ENCODE peak calls at places on chromosomes 11 and 22, in six cellular contexts. G is mesothelial cell of epicardium, T is foreskin fibroblast, O is stomach, N is AG09319, Y is esophagus muscularis mucosa. H is an unnamed sample.

GRCh38 chr11:79610678-79611077 is 169.8 kb upstream of the TENM4 start:
- DNase-seq in G (no peak), T (no peak), O (no peak), N (no peak), Y (no peak), H (no peak)

GRCh38 chr11:63866211-63866610 is 27.3 kb downstream of the MARK2 start:
- DNase-seq in G (no peak), T (peak), O (peak), N (no peak), Y (no peak), H (no peak)

GRCh38 chr11:119100960-119101349 is 698 bp downstream of the DPAGT1 start:
- DNase-seq in G (no peak), T (no peak), O (no peak), N (no peak), Y (no peak), H (no peak)

GRCh38 chr11:118212131-118212725 is 12.6 kb downstream of the JAML start:
- DNase-seq in G (no peak), T (no peak), O (peak), N (no peak), Y (no peak), H (no peak)

GRCh38 chr11:73236879-73237278 is 18.8 kb downstream of the P2RY2 start:
- DNase-seq in G (no peak), T (no peak), O (peak), N (no peak), Y (no peak), H (no peak)

GRCh38 chr11:118889796-118890195 is 6.1 kb downstream of the CXCR5 start:
- DNase-seq in G (no peak), T (no peak), O (no peak), N (peak), Y (no peak), H (no peak)

GRCh38 chr22:31150615-31151014 is 9.4 kb upstream of the RNF185 start:
- DNase-seq in G (no peak), T (no peak), O (no peak), N (no peak), Y (no peak), H (no peak)

GRCh38 chr11:17547051-17547577 is at the start of gene OTOG:
- DNase-seq in G (no peak), T (no peak), O (no peak), N (no peak), Y (no peak), H (no peak)

GRCh38 chr22:19713228-19713627 is 1.1 kb upstream of the SEPTIN5 start:
- DNase-seq in G (no peak), T (no peak), O (no peak), N (no peak), Y (no peak), H (no peak)

GRCh38 chr22:46738642-46738960 is 549 bp upstream of the CERK start:
- DNase-seq in G (peak), T (no peak), O (no peak), N (no peak), Y (no peak), H (no peak)

GRCh38 chr11:9600651-9601040 is 27.2 kb downstream of the WEE1 start:
- DNase-seq in G (no peak), T (no peak), O (no peak), N (no peak), Y (peak), H (no peak)

GRCh38 chr11:96219981-96220623 is 122.9 kb downstream of the MAML2 start:
- DNase-seq in G (no peak), T (peak), O (no peak), N (no peak), Y (no peak), H (no peak)

GRCh38 chr11:12109591-12110196 is 696 bp upstream of the MICAL2 start:
- DNase-seq in G (no peak), T (no peak), O (no peak), N (no peak), Y (no peak), H (no peak)

GRCh38 chr11:129066229-129066628 is 123.6 kb upstream of the TP53AIP1 start:
- DNase-seq in G (no peak), T (no peak), O (no peak), N (no peak), Y (no peak), H (no peak)

GRCh38 chr11:45149483-45150056 is 3.1 kb downstream of the PRDM11 start:
- DNase-seq in G (no peak), T (no peak), O (no peak), N (no peak), Y (no peak), H (no peak)

GRCh38 chr11:71371674-71372069 is 76.5 kb downstream of the DHCR7 start:
- DNase-seq in G (no peak), T (no peak), O (no peak), N (no peak), Y (no peak), H (no peak)
- TF ChIP-seq CTCF in G (no peak), T (no peak), O (no peak), N (no peak), Y (no peak), H (no peak)

GRCh38 chr11:65944767-65945166 is 513 bp upstream of the TSGA10IP start:
- DNase-seq in G (no peak), T (no peak), O (no peak), N (no peak), Y (no peak), H (no peak)
- TF ChIP-seq CTCF in G (no peak), T (no peak), O (no peak), N (no peak), Y (no peak), H (no peak)

GRCh38 chr22:38849816-38850215 is 6.0 kb upstream of the NPTXR start:
- DNase-seq in G (no peak), T (no peak), O (no peak), N (no peak), Y (no peak), H (no peak)

GRCh38 chr22:38852522-38852921 is 8.7 kb upstream of the NPTXR start:
- DNase-seq in G (no peak), T (no peak), O (no peak), N (no peak), Y (no peak), H (no peak)

GRCh38 chr22:38850399-38850798 is 6.6 kb upstream of the NPTXR start:
- DNase-seq in G (no peak), T (no peak), O (no peak), N (no peak), Y (no peak), H (no peak)

GRCh38 chr22:38853149-38853548 is 9.3 kb upstream of the NPTXR start:
- DNase-seq in G (no peak), T (no peak), O (no peak), N (no peak), Y (no peak), H (no peak)

GRCh38 chr22:38850941-38851849 is 7.4 kb upstream of the NPTXR start:
- DNase-seq in G (no peak), T (peak), O (no peak), N (no peak), Y (no peak), H (no peak)
- TF ChIP-seq CTCF in G (no peak), T (no peak), O (no peak), N (no peak), Y (no peak), H (no peak)

GRCh38 chr22:49689858-49690257 is 137.8 kb downstream of the BRD1 start:
- DNase-seq in G (no peak), T (no peak), O (no peak), N (no peak), Y (no peak), H (no peak)

GRCh38 chr22:49688516-49689254 is 139.0 kb downstream of the BRD1 start:
- DNase-seq in G (no peak), T (no peak), O (no peak), N (no peak), Y (no peak), H (no peak)

GRCh38 chr22:49690454-49690853 is 137.2 kb downstream of the BRD1 start:
- DNase-seq in G (no peak), T (no peak), O (no peak), N (no peak), Y (no peak), H (no peak)

GRCh38 chr22:49687786-49688515 is 139.7 kb downstream of the BRD1 start:
- DNase-seq in G (no peak), T (no peak), O (no peak), N (no peak), Y (no peak), H (no peak)

DNA sequence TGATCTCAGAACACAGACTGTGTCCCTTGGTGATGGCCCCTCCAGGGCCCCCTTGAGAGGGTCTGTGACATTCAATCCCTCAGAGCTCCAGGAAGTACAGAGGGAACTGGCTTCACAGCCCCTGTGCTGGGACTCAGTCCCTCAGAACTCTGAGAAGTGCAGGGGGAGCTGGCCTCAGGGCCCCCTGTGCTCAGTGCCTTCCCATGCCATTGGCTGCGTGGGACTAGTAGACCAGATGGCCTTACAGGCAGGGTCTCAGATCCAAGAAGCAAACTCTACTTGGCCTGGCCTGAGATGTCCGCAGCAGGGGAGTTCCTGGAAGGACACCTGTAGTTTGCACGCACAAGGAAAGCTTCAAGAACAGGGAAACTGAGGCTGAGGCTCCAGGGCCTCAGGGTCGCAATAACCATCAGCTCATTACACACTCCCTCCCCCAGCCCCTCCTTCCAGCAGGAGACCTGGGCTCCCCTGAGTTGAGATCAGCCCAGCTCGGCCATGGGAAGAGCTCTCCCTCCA is 138.4 kb downstream of the BRD1 start:
- DNase-seq in G (no peak), T (no peak), O (no peak), N (no peak), Y (no peak), H (no peak)
- TF ChIP-seq CTCF in G (no peak), T (no peak), O (no peak), N (no peak), Y (no peak), H (no peak)

GRCh38 chr11:126567419-126567818 is 211.9 kb downstream of the ST3GAL4 start:
- DNase-seq in G (no peak), T (no peak), O (no peak), N (no peak), Y (no peak), H (no peak)

GRCh38 chr11:126561327-126561893 is 205.9 kb downstream of the ST3GAL4 start:
- DNase-seq in G (peak), T (peak), O (no peak), N (peak), Y (no peak), H (no peak)

GRCh38 chr11:126570489-126570888 is 215.0 kb downstream of the ST3GAL4 start:
- DNase-seq in G (no peak), T (no peak), O (no peak), N (no peak), Y (no peak), H (no peak)

GRCh38 chr11:126564588-126564987 is 209.1 kb downstream of the ST3GAL4 start:
- DNase-seq in G (no peak), T (no peak), O (no peak), N (no peak), Y (no peak), H (no peak)
- TF ChIP-seq CTCF in G (no peak), T (no peak), O (no peak), N (no peak), Y (no peak), H (no peak)

DNA sequence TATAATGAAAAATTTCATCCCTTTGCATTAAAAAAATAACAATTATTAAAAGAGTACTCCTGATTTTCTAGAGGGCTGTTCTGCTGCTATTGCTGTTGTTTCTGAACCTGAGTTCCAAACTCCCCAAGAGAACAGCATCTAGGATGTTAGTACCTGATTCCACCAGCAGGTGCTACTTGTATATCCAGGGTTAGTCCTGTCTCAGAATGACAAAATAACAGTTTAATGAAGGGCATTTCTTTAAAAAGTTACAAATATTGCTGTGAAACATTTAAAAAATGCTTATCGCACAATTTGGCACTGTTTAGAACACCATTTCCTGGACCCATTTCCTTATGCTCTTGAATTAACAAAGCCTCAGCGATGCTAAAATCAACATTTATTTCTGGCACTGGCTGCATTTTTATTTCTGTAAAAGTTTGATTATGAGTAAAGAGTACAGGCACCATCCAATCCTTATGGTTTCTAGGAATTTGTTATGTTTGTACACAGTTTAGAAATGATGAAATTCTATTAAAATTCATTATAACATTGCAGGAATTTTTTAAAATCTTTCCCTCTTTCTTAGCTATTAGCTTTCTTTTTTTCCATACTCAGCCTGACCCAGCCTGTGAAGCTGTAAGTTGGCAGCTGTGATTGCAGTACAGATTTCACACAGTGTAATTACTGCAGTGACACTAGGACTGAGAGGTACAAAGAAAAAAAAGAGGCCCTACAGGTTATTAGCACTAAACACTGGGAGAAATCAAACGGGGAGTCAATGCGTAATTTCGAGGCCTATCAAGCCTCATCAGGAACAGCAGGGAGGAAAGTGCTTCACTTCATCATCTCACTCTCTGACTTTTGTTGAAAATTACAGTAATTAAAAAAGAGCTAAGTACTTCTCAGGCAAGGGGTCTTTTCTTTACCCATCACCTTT is 208.8 kb downstream of the DCDC1 start:
- DNase-seq in G (no peak), T (no peak), O (no peak), N (no peak), Y (no peak), H (no peak)
- TF ChIP-seq CTCF in G (peak), T (peak), O (no peak), N (no peak), Y (peak), H (no peak)

GRCh38 chr11:77487790-77488189 is 13.9 kb upstream of the PAK1 start:
- DNase-seq in G (no peak), T (no peak), O (no peak), N (no peak), Y (no peak), H (no peak)
- TF ChIP-seq CTCF in G (no peak), T (no peak), O (no peak), N (no peak), Y (no peak), H (no peak)

GRCh38 chr11:99148352-99148751 is 127.6 kb downstream of the CNTN5 start:
- DNase-seq in G (no peak), T (no peak), O (no peak), N (no peak), Y (no peak), H (no peak)

GRCh38 chr11:99154277-99154676 is 133.5 kb downstream of the CNTN5 start:
- DNase-seq in G (no peak), T (no peak), O (no peak), N (no peak), Y (no peak), H (no peak)
- TF ChIP-seq CTCF in G (no peak), T (no peak), O (no peak), N (no peak), Y (no peak), H (no peak)

DNA sequence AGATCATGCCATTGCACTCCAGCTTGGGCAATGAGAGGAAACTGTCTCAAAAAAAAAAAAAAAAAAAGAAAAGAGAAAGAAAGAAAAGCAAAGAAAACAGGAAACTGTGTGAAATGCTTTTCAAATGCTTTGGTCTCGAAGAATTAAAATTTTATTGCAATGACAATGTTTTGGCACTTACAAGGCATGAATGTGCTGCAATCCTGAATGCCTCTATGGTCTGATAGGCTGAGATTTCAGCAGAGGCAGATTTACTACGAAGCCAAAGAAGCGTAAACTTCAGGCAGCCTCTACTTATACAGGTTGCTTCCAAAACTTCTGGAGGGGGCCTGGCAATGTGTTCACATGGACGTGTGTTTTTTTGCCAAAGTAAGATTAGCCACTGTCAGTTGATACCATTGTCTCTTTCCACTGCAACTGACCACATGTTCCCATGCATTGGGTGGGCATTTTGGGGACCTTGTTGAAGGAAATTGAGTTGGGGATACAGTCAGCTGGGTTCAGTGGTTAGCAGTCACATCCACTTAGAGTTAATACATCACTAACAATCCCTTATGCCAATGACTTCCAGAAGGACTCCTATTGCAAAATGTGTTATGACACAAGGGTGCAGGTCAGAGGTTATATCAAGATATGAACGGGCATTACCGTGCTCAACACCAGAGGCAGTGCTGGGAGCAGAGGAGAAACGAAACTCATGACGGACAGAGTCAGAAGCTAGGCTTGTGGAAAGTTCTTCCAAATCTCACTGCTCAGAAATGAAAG is 48.8 kb downstream of the ABTB2 start:
- DNase-seq in G (no peak), T (no peak), O (no peak), N (no peak), Y (no peak), H (no peak)
- TF ChIP-seq CTCF in G (no peak), T (no peak), O (no peak), N (no peak), Y (no peak), H (no peak)